ENCODE peak calls at places on chromosomes 3 and 15, in ten cellular contexts. M is thoracic aorta, G is neural progenitor cell, D is IMR-90, O is A549, P is right atrium auricular region, I is HL-60, K is suprapubic skin, F is astrocyte, R is pancreas. B is an unnamed sample.

GRCh38 chr15:88791637-88792036 is 11.6 kb upstream of the ACAN start:
- DNase-seq in O (peak), P (no peak), G (no peak), D (no peak), M (no peak), R (no peak), K (no peak), F (no peak), I (no peak), B (peak)

GRCh38 chr15:70415330-70415884 is 317.7 kb upstream of the TLE3 start:
- DNase-seq in O (no peak), F (no peak), I (no peak), P (no peak), M (no peak), G (no peak), R (no peak), K (no peak), D (no peak), B (no peak)

GRCh38 chr15:101490922-101491738 is 1.6 kb upstream of the PCSK6 start:
- DNase-seq in K (no peak), D (no peak), G (no peak), F (no peak), M (no peak), P (peak), R (no peak), O (no peak), I (no peak), B (peak)

GRCh38 chr15:56919708-56920637 is 1.5 kb downstream of the TCF12 start:
- DNase-seq in O (peak), M (no peak), P (no peak), D (peak), R (peak), F (peak), K (peak), I (peak), G (peak), B (no peak)

GRCh38 chr3:128794067-128794768 is 68.2 kb downstream of the RAB7A start:
- DNase-seq in M (no peak), R (no peak), D (peak), F (peak), P (no peak), G (no peak), I (peak), O (peak), K (no peak), B (no peak)

GRCh38 chr3:133881492-133881891 is 14.2 kb downstream of the RAB6B start:
- DNase-seq in O (no peak), K (no peak), R (no peak), M (no peak), I (no peak), G (no peak), F (no peak), D (no peak), P (no peak), B (no peak)

GRCh38 chr3:107962946-107963345 is 127.9 kb downstream of the CD47 start:
- DNase-seq in I (no peak), G (no peak), O (peak), D (peak), P (no peak), K (no peak), R (no peak), M (no peak), F (peak), B (no peak)

GRCh38 chr15:30992465-30992864 is 1.0 kb upstream of the MTMR10 start:
- DNase-seq in M (no peak), K (no peak), G (no peak), I (no peak), P (no peak), F (no peak), D (no peak), R (no peak), O (peak), B (no peak)

GRCh38 chr3:120567370-120568197 is 28.6 kb upstream of the NDUFB4 start:
- DNase-seq in R (no peak), O (peak), K (no peak), M (no peak), G (peak), D (peak), I (no peak), F (peak), P (no peak), B (no peak)

GRCh38 chr3:36538405-36538804 is 158.1 kb downstream of the STAC start:
- DNase-seq in P (no peak), K (no peak), G (no peak), I (no peak), D (no peak), R (no peak), F (no peak), O (no peak), M (no peak), B (no peak)

GRCh38 chr15:36803773-36804172 is 224.3 kb downstream of the CDIN1 start:
- DNase-seq in D (no peak), M (no peak), O (no peak), R (no peak), F (no peak), I (no peak), G (no peak), K (no peak), P (no peak), B (no peak)

GRCh38 chr3:134675726-134676252 is 25.0 kb upstream of the KY start:
- DNase-seq in P (no peak), G (no peak), R (no peak), I (no peak), O (no peak), M (no peak), K (no peak), D (peak), F (peak), B (no peak)

GRCh38 chr3:42013652-42014442 is 51.9 kb upstream of the ULK4 start:
- DNase-seq in P (no peak), K (peak), R (peak), G (peak), F (no peak), I (peak), D (no peak), O (no peak), M (no peak), B (no peak)

GRCh38 chr3:58621086-58621830 is 44.1 kb upstream of the FAM107A start:
- DNase-seq in K (no peak), F (no peak), D (no peak), R (no peak), O (no peak), M (no peak), G (no peak), I (no peak), P (no peak), B (no peak)

GRCh38 chr3:41320953-41321641 is 121.8 kb downstream of the CTNNB1 start:
- DNase-seq in G (no peak), M (no peak), K (no peak), O (no peak), R (no peak), F (no peak), D (no peak), P (no peak), I (no peak), B (no peak)

GRCh38 chr3:133444071-133444774 is 44.4 kb downstream of the BFSP2 start:
- DNase-seq in I (no peak), G (no peak), M (no peak), F (peak), R (no peak), P (no peak), D (peak), K (no peak), O (peak), B (no peak)

GRCh38 chr15:72173401-72173800 is 24.2 kb downstream of the GRAMD2A start:
- DNase-seq in K (no peak), O (no peak), F (no peak), I (no peak), G (no peak), P (no peak), D (no peak), R (no peak), M (no peak), B (no peak)

DNA sequence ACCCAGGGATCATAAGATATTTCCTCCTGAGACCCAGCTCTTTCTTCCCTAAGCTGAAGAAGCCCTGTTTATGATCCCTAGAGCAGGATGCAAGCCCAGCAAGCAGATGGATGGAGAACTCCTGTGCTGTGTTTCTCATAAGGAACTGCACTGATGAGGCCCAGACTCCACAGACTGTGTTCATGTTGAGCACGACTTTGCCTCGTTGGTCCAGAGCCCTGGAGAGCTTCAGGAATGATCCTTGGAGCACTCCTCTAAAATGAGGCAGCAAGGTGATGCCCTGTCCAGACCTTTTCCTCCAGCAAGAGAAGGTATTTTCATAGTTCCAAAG is 83.8 kb downstream of the MYLK start:
- DNase-seq in R (no peak), O (no peak), M (no peak), D (no peak), F (no peak), P (no peak), I (no peak), G (peak), K (no peak), B (no peak)
- H3K27ac ChIP-seq in R (no peak), O (peak), M (peak), D (peak), F (no peak), P (no peak), I (no peak), G (peak), K (peak), B (no peak)

DNA sequence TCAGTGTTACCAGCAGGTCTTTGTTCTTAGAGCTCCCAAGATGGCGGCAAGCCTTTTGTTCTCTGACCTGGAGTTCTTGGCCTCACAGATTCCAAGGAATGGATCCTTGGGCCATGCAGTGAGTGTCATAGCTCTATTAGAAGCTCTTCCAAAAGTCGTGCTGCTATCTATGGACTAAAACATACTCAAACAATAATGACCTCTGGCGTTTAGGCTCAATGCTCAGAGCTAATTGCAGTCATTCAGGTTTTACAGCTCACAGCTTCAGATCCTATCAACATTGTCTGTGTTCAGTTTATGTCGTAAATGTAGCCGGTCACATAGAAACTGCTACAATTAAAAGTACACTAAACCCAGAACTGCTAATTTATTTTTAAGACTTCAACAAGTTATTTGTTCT is 22.2 kb downstream of the CCRL2 start:
- DNase-seq in P (no peak), K (no peak), G (no peak), M (no peak), D (no peak), I (no peak), R (no peak), O (no peak), F (no peak), B (no peak)
- TF ChIP-seq CTCF in P (no peak), K (no peak), G (no peak), M (no peak), D (no peak), I (no peak), R (no peak), O (no peak), F (no peak), B (no peak)

DNA sequence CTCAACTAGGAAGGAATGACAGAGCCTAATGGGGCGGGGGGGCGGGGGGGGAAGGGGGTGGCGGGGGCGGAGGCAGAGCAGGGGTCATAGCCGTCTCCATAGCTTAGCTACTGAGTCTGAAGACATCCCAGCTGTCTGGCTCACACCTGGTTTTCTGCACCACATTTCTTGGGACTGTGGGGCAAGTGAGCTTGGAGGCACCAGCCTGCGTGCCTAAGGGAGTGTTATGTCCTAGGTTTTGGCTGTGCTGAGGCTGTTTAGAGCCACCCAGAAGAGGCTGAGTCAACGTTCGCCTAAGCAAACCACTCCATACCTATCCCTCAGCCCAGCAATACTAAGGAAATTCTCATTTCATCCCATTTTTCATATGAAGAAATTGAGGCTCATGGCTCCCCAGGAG is 1.4 kb downstream of the IL17RD start:
- DNase-seq in M (no peak), F (no peak), D (no peak), G (no peak), K (no peak), R (no peak), I (no peak), P (no peak), O (no peak), B (no peak)
- H3K4me3 ChIP-seq in M (peak), F (peak), D (no peak), G (peak), K (peak), R (peak), I (no peak), P (no peak), O (no peak), B (peak)

DNA sequence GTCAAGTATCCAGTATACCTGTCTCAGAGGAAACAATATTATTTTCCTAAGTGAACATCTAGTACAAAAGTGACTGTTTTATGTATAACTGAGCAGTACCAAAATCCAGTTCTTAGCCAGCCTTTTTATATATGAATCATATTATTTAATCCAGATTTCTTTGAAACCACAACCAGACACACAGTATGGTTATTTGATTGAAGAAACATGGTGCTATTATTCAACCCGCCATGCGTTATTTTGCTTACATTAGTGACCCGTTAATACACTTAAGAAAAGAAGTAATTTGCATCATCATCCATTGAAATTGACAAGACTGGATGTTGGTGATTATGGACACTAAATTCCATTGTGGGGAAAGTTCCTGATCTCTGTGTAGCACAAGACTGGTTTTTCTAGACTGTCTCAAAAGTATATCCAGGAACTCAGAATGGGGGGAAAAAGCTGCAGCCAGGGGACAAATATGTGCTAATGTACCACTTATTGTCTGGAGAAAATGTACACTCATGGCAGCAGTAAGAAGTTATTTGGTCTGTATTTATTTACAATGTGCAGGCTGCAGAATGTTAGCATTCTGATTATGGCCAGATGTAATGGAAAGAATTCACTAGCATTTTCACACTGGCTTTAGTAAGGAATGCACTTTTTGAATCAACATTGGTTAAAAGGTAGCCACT is 80.3 kb downstream of the FILIP1L start:
- DNase-seq in M (no peak), I (no peak), D (peak), F (peak), P (no peak), K (no peak), G (no peak), R (no peak), O (no peak), B (no peak)
- H3K27ac ChIP-seq in M (no peak), I (no peak), D (peak), F (peak), P (no peak), K (no peak), G (no peak), R (no peak), O (peak), B (peak)

DNA sequence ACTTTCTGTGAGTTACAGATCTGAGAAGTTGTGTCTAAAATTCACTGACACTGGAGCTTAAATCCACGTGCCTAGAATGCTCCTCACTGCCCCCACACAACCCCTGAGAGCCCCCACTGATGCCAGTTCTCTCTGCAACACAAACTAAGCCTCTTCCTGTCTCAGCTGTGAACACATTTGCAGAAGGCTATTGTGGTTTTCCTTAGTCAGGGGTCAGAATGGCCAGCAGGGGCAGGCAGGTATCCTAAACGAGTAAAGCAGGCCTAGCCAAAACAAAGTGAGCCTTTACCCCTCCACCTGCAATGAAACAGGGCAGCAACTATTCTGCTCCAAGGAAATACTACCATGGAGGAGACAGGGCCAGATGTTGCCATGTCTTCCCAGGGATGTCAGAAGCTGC is 78.6 kb downstream of the FHIT start:
- DNase-seq in F (no peak), D (no peak), R (no peak), G (peak), I (no peak), M (no peak), O (no peak), P (no peak), K (no peak), B (no peak)
- TF ChIP-seq CTCF in F (no peak), D (no peak), R (no peak), G (peak), I (no peak), M (no peak), O (no peak), P (no peak), K (no peak), B (no peak)

DNA sequence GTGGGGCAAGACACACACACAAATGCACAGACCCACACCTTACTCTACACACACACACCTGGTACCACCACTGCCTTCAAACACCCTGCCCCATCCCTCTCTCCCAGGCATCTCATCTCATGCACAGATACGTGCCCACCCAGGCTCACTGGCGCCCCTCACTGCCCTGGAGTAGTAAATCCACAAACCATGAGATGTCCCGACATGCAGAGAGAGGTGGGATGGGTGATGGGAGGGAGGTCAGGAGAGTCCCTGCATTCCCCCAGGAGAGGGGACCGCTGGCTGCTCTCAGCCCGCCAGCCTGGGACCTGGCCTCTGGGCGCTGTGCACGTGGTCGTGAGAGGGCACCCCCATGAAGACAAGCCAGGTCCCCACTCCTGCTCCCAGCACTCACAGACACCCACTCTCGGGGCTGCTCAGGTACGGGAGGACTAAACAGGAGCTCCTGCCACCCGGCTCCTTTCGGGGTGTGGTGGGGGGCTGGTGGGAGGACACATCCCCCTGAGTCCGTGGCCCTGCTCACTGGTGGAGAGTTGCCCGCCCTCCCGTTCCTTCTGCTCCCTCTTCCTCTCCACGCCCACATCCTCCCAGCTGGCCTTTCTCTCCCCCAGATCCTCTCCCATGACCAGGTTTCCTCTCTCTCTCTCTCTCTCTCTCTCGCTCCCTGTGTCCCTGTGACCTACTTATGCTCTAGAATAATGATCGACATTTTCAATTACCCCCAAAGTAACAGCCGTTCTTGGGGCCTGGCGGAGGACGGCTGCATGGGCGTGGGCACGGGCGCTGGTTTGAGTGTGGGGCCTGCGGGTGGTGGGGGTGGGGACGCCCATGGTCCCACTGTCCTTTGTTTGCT is 18.8 kb upstream of the CSPG4 start:
- DNase-seq in P (no peak), R (peak), M (no peak), G (no peak), O (no peak), D (peak), K (peak), I (no peak), F (no peak), B (no peak)
- H3K4me3 ChIP-seq in P (no peak), R (no peak), M (no peak), G (no peak), O (no peak), D (no peak), K (no peak), I (no peak), F (no peak), B (no peak)

B was measured in coronary artery.